ENCODE peak calls at places on chromosomes 4 and X, in eight cellular contexts. R is Peyer's patch; V is CD4-positive, alpha-beta memory T cell; Y is fibroblast of the aortic adventitia; H is astrocyte of the spinal cord; G is heart left ventricle; Z is lower leg skin; U is cardiac fibroblast. J is an unnamed sample.

GRCh38 chr4:72513227-72513626 is 55.8 kb downstream of the ADAMTS3 start:
- DNase-seq in Y (no peak), H (no peak), G (no peak), R (no peak), V (no peak), Z (no peak), U (no peak), J (no peak)

GRCh38 chrX:134936542-134936941 is 54.2 kb upstream of the SMIM10 start:
- DNase-seq in Y (peak; percentile 82), V (no peak), G (no peak), U (peak; percentile 68), R (no peak), H (peak; percentile 70), Z (no peak), J (no peak)

GRCh38 chr4:129545599-129546278 is 449.8 kb downstream of the C4orf33 start:
- DNase-seq in R (no peak), Z (no peak), V (no peak), U (peak; percentile 95), H (peak; percentile 68), G (peak; percentile 78), Y (peak; percentile 78), J (peak; percentile 84)

GRCh38 chrX:142214081-142214480 is 9.0 kb upstream of the MAGEC2 start:
- DNase-seq in Y (no peak), G (no peak), Z (no peak), U (no peak), R (no peak), V (no peak), H (no peak), J (no peak)

GRCh38 chr4:7021930-7022658 is 21.1 kb upstream of the TADA2B start:
- DNase-seq in Y (peak; percentile 76), R (no peak), G (no peak), U (peak; percentile 69), H (peak; percentile 58), V (no peak), Z (no peak), J (peak; percentile 46)

GRCh38 chr4:154731756-154732155 is 12.0 kb upstream of the LRAT start:
- DNase-seq in Y (no peak), G (no peak), R (no peak), Z (no peak), H (no peak), V (no peak), U (no peak), J (no peak)

GRCh38 chrX:65581661-65582339 is 47.2 kb upstream of the LAS1L start:
- DNase-seq in H (peak; percentile 59), Y (peak; percentile 77), U (peak; percentile 70), Z (peak; percentile 86), R (peak; percentile 46), V (peak; percentile 66), G (no peak), J (no peak)

GRCh38 chr4:6362243-6362885 is 92.7 kb downstream of the WFS1 start:
- DNase-seq in G (peak; percentile 22), R (no peak), Z (no peak), H (no peak), V (no peak), Y (no peak), U (no peak), J (no peak)

GRCh38 chr4:98932539-98932938 is 3.6 kb upstream of the EIF4E start:
- DNase-seq in G (no peak), H (peak; percentile 34), Z (no peak), R (no peak), V (no peak), Y (peak; percentile 34), U (peak; percentile 21), J (no peak)

GRCh38 chr4:38856524-38857337 is at the start of gene TLR6:
- DNase-seq in R (peak; percentile 78), Z (no peak), V (peak; percentile 80), H (peak; percentile 76), U (peak; percentile 66), G (no peak), Y (peak; percentile 64), J (no peak)
- H3K4me3 ChIP-seq in R (peak within 1 kb of the TSS; percentile 23), Z (no peak within 1 kb of the TSS), V (peak within 1 kb of the TSS; percentile 43), H (peak within 1 kb of the TSS; percentile 25), U (no peak within 1 kb of the TSS), G (peak within 1 kb of the TSS; percentile 50), Y (peak within 1 kb of the TSS; percentile 29), J (peak within 1 kb of the TSS; percentile 34)

DNA sequence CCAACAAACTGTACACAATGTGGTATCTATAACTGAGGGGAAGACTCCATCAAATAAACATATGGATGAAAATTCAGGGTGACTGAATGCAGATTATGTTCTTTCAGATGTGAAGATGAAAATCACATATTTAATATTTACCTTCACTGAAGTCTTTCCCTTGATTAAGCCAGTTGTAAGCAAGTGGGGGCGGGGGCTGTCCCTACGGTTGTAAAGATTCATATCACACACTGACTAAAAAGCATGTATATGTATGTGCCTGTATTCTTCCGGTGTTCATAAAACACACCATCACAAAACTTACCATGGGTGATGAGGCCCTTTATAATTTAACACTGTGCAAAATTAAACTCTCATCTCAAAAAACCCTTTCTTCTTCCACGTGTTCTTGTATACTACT is 1.3 kb downstream of the TAB3 start:
- DNase-seq in U (no peak), Z (no peak), R (no peak), H (no peak), V (peak; percentile 0), G (no peak), Y (no peak), J (no peak)
- H3K4me3 ChIP-seq in U (no peak overlapping the region), Z (no peak overlapping the region), R (no peak overlapping the region), H (no peak overlapping the region), V (peak overlapping the region; percentile 65), G (peak overlapping the region; percentile 86), Y (peak overlapping the region; percentile 77), J (peak overlapping the region; percentile 63)

DNA sequence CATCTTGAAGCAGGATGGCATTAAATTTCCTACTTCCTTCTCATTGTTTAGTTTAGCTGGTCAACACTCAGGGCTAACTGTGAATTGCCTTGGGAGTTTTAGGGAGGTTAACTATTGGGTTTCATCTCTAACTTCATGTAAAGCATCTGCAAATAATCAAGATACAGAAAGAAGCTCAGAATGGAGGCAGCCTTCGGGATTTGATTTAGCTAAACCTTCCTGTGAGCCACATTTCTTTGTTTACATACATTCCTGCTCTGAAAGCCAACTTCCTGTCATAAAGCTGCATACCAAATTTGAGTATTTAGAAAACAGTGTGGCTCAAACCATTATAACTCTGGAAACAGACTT is 131.7 kb upstream of the PCDH18 start:
- DNase-seq in U (peak; percentile 80), Y (peak; percentile 89), Z (no peak), G (no peak), H (peak; percentile 84), V (no peak), R (no peak), J (peak; percentile 73)
- H3K4me3 ChIP-seq in U (no peak overlapping the region), Y (no peak overlapping the region), Z (no peak overlapping the region), G (no peak overlapping the region), H (no peak overlapping the region), V (no peak overlapping the region), R (no peak overlapping the region), J (no peak overlapping the region)

GRCh38 chr4:165709526-165709925 is 163.5 kb upstream of the TLL1 start:
- DNase-seq in Z (no peak), V (no peak), H (no peak), Y (peak; percentile 48), U (peak; percentile 20), G (no peak), R (no peak), J (no peak)
- H3K4me3 ChIP-seq in Z (no peak overlapping the region), V (no peak overlapping the region), H (no peak overlapping the region), Y (no peak overlapping the region), U (no peak overlapping the region), G (no peak overlapping the region), R (no peak overlapping the region), J (no peak overlapping the region)

GRCh38 chr4:184851200-184851541 is 25.4 kb upstream of the ACSL1 start:
- DNase-seq in G (no peak), V (no peak), Y (no peak), H (no peak), R (peak; percentile 70), Z (no peak), U (peak; percentile 66), J (no peak)

GRCh38 chr4:184856277-184856609 is 30.5 kb upstream of the ACSL1 start:
- DNase-seq in U (no peak), H (no peak), Y (no peak), Z (no peak), G (no peak), V (no peak), R (no peak), J (no peak)

GRCh38 chr4:184854673-184855072 is 28.9 kb upstream of the ACSL1 start:
- DNase-seq in U (peak; percentile 10), H (no peak), Z (no peak), Y (no peak), R (peak; percentile 56), V (no peak), G (peak; percentile 52), J (no peak)

GRCh38 chr4:184850431-184851199 is 24.8 kb upstream of the ACSL1 start:
- DNase-seq in H (no peak), R (peak; percentile 38), Y (no peak), Z (no peak), U (no peak), G (peak; percentile 55), V (no peak), J (no peak)

DNA sequence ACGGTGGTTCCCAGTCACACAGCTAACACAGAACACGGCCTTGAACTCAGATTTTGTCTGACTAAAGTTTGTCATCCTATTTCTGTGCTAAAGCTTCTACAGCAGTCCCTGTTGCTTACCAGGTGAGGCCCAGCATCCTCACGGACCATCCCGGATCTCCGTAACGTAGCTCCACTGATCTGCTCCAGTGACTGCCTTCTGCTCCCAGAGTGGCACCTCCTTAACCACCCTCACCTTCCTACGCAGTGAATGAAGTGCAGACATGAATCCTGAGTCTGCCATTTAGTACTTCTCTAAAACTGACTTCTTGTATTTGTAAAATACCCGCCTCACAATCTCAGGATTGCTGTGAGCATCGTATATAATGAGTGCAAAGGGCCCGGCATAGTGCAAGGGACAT is 27.6 kb upstream of the ACSL1 start:
- DNase-seq in Z (no peak), Y (no peak), G (no peak), U (no peak), R (no peak), H (no peak), V (no peak), J (no peak)
- H3K4me3 ChIP-seq in Z (no peak overlapping the region), Y (no peak overlapping the region), G (no peak overlapping the region), U (no peak overlapping the region), R (no peak overlapping the region), H (no peak overlapping the region), V (no peak overlapping the region), J (no peak overlapping the region)

GRCh38 chr4:674172-675035 is at the start of the genes ATP5ME and MYL5:
- DNase-seq in G (peak; percentile 99), H (peak; percentile 96), V (peak; percentile 99), Y (peak; percentile 96), Z (peak; percentile 99), R (peak; percentile 97), U (peak; percentile 97), J (peak; percentile 81)
- H3K4me3 ChIP-seq in G (peak within 1 kb of the TSS; percentile 90), H (peak within 1 kb of the TSS; percentile 80), V (peak within 1 kb of the TSS; percentile 76), Y (peak within 1 kb of the TSS; percentile 89), Z (peak within 1 kb of the TSS; percentile 72), R (peak within 1 kb of the TSS; percentile 93), U (peak within 1 kb of the TSS; percentile 80), J (peak within 1 kb of the TSS; percentile 92)

DNA sequence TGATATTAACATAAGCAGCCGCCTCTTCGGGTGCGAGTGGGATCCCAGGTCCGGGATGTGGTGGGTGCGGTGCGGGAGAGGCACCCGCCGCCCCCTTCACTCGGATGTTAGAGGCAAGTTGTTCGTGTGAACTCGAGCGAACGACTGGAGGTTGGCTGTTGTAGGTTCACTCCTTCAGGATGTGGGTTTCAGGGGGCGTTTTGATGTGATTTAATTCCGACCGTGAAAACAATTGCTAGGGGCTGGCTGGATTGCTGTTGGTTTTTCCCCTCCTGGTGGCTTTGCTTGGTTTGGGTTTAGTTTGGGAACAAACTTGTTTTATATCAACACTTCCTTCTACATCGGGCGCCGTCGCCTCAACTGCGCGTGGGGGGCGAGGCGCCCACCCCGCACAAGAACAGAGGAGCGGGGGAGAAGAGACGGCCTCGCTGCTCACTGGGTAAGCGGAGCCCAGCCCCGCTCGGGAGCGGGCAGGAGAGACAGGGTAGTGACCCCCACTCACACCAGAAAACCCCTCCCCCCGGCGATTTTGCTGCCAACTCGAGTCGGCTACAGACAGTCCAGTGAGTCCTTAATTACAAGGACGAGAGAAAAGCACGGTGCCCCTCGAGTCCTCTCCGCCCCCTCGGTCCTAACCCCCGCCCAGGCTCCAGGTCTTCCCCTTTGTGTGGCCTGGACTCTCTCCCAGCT is 3.0 kb upstream of the LEF1 start:
- DNase-seq in Z (no peak), Y (no peak), G (no peak), R (no peak), U (no peak), V (peak; percentile 72), H (peak; percentile 22), J (no peak)
- H3K4me3 ChIP-seq in Z (no peak overlapping the region), Y (no peak overlapping the region), G (peak overlapping the region; percentile 64), R (peak overlapping the region; percentile 35), U (no peak overlapping the region), V (peak overlapping the region; percentile 79), H (no peak overlapping the region), J (no peak overlapping the region)

J was measured in skeletal muscle cell.